ENCODE peak calls at places on chromosomes 2 and 18, in five cellular contexts. S is PC-9, F is stomach, K is epithelial cell of esophagus, P is AG10803. L is an unnamed sample.

GRCh38 chr2:232368311-232368731 is 10.2 kb upstream of the ALPP start:
- DNase-seq in P (peak; percentile 17), K (peak; percentile 52), S (no peak), F (no peak), L (no peak)

GRCh38 chr2:12717988-12718661 is 1.4 kb downstream of the TRIB2 start:
- DNase-seq in F (peak; percentile 39), P (peak; percentile 24), S (peak; percentile 32), K (peak; percentile 49), L (no peak)

GRCh38 chr18:48869591-48869990 is 81.2 kb downstream of the SMAD7 start:
- DNase-seq in S (no peak), K (no peak), P (no peak), F (no peak), L (no peak)

GRCh38 chr2:65050931-65051330 is 5.3 kb upstream of the CEP68 start:
- DNase-seq in K (no peak), F (no peak), S (no peak), P (no peak), L (no peak)

GRCh38 chr2:226183550-226183949 is 616.1 kb downstream of the IRS1 start:
- DNase-seq in S (no peak), F (no peak), P (peak; percentile 12), K (no peak), L (no peak)

GRCh38 chr2:99905025-99905424 is 237.4 kb downstream of the AFF3 start:
- DNase-seq in K (no peak), P (no peak), S (no peak), F (no peak), L (no peak)

GRCh38 chr18:74951165-74951760 is 257.7 kb downstream of the PTGR3 start:
- DNase-seq in F (peak; percentile 81), K (peak; percentile 82), S (peak; percentile 35), P (peak; percentile 58), L (no peak)

GRCh38 chr2:29010946-29011649 is 30.0 kb downstream of the TOGARAM2 start:
- DNase-seq in P (no peak), S (no peak), F (peak; percentile 38), K (no peak), L (peak; percentile 52)

GRCh38 chr2:229775614-229776313 is 61.4 kb upstream of the DNER start:
- DNase-seq in F (no peak), P (no peak), S (no peak), K (no peak), L (no peak)

GRCh38 chr2:223860809-223861738 is 23.7 kb upstream of the AP1S3 start:
- DNase-seq in P (peak; percentile 81), K (peak; percentile 90), S (peak; percentile 92), F (peak; percentile 82), L (no peak)

GRCh38 chr2:58120626-58121229 is 74.1 kb downstream of the VRK2 start:
- DNase-seq in F (no peak), P (no peak), K (no peak), S (no peak), L (no peak)

GRCh38 chr18:50629148-50629631 is 69.3 kb downstream of the MAPK4 start:
- DNase-seq in F (no peak), P (no peak), K (peak; percentile 71), S (no peak), L (no peak)

GRCh38 chr2:199973703-199974102 is 18.3 kb downstream of the MAIP1 start:
- DNase-seq in K (peak; percentile 52), P (peak; percentile 74), S (no peak), F (no peak), L (no peak)

GRCh38 chr2:8819194-8819593 is 18.2 kb downstream of the KIDINS220 start:
- DNase-seq in P (peak; percentile 16), S (no peak), K (peak; percentile 65), F (no peak), L (no peak)

DNA sequence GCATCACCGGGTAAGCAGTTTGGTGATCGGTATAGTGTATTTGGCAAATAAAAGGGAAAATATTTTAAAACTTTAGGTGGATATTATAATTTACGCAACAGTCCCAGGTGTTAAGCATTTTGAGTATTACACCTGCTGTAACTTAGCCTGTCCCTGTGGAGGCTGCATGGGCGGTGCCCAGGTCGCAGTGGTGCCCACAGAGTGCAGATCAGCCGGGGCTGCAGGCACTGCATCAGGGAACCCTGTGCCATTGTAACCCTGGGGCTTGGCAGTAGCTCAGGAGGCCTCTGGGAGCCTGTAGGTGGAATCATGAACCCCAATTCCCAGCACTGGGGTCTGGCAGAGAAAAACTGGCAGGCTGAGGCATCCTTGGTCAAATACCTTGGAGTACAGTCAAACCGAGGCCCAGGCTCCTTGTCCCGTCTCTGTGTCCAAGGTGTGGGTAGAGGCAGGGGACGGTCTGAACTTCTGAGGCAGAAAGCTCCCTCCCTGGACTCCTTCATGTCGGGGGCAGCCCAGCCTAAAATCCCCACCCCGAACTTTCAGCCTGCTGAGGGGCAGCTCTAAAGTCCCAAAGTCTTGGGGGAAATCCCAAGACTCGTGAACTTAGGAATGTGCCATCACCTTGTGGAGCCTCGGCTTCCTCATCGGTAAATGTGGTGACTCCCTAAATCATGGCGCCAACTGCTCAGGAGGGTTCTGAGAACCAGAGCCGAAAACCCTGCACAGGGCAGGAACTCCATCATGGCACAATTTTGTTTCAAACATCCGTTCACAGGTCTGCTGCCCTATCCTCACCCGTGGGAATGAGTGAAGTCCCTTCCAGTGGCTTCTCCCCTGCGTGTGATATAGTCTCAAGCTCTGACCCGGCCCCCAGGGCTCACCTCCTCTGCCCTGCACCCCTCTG is 85.7 kb downstream of the INHBB start:
- DNase-seq in K (no peak), P (no peak), S (no peak), F (no peak), L (no peak)
- TF ChIP-seq CTCF in K (no peak), P (no peak), S (no peak), F (no peak), L (no peak)

DNA sequence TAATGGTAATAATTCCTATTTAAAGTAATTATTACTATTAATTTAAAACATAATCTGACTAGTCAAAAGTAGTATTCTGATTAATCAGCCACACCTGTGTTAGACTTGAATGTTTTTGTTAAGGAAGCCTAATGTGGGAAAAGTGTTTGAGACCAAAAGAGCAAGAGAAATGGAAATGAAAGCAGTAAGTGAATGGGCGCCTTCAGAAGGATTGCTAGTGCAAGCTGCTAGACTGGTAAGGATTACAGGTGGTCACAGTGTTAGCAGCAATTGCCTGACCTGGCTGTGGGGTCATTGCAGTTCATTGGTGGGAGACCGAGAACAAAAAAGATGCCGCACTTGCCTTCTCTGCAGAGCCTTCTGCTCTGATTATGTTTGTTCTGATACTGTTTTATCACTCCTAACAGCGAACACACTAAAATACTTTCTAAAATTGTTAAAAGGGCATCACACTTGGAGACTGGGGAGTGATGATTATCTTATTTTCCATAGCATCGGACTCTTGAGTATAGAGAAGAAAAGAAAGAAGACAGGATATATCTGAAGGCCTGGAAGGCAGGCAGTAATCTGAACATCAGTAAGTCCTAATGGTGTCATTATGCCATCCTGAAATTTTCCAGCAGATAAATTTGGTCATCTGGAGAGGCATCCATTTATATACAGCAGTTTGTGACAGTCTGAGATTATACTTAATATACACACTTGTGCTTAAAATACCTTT is 5.8 kb downstream of the SOCS6 start:
- DNase-seq in K (no peak), S (no peak), P (no peak), F (no peak), L (no peak)
- H3K4me3 ChIP-seq in K (no peak overlapping the region), S (no peak overlapping the region), P (no peak overlapping the region), F (no peak overlapping the region), L (no peak overlapping the region)

GRCh38 chr2:207729465-207729998 is 18.1 kb downstream of the CCNYL1 start:
- DNase-seq in F (no peak), P (no peak), S (no peak), K (no peak), L (no peak)

GRCh38 chr2:207734264-207734635 is 22.8 kb downstream of the CCNYL1 start:
- DNase-seq in P (peak; percentile 54), F (no peak), S (no peak), K (peak; percentile 45), L (no peak)

GRCh38 chr2:207733597-207734240 is 22.3 kb downstream of the CCNYL1 start:
- DNase-seq in P (no peak), K (no peak), F (no peak), S (no peak), L (no peak)

GRCh38 chr2:207731138-207731537 is 19.7 kb downstream of the CCNYL1 start:
- DNase-seq in K (no peak), F (no peak), P (no peak), S (no peak), L (no peak)

GRCh38 chr2:207734636-207735512 is 23.4 kb downstream of the CCNYL1 start:
- DNase-seq in K (no peak), F (no peak), P (no peak), S (no peak), L (no peak)
- TF ChIP-seq CTCF in K (no peak), F (no peak), P (no peak), S (no peak), L (no peak)

GRCh38 chr2:19538411-19538963 is 180.1 kb upstream of the OSR1 start:
- DNase-seq in F (peak; percentile 31), S (peak; percentile 77), P (peak; percentile 97), K (peak; percentile 99), L (no peak)
- H3K4me3 ChIP-seq in F (no peak overlapping the region), S (peak overlapping the region; percentile 41), P (no peak overlapping the region), K (no peak overlapping the region), L (no peak overlapping the region)

DNA sequence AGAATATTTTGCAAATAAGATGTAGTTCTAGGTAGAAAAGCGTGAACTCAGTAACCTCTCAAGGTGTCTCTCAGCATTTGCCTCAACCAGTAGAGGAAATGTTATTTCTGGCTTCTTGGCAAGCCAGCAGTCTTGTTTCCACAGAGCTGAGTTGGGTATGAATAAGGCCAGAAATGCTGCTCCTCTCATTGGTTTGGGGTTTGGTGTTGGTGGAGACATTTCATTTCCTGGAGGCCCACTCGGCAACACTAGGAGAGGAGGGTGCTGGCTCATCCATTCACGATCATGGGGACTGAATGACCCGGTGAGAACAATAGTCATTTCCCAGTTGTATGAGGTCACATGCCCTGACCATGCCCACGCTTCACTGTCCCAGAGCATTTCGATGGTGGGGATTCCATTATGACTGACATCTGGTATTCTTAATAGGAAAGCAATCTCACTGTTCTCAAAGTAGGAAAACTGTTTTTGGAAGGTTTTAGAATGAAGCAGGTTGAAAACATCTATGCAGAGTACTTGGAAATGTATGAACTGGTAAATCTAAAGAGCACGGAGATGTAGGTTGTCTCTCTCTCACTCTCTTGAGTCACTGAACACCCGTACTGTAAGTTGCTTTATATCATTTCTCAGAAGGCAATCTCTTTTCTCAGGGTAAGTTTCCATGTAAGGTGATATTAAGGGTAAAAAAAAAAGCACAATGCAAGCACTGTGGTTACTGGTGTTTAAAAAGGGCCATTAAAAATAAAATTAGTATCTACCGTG is 37.1 kb upstream of the CTLA4 start:
- DNase-seq in S (no peak), F (no peak), P (no peak), K (no peak), L (no peak)
- TF ChIP-seq CTCF in S (no peak), F (no peak), P (no peak), K (no peak), L (no peak)